ENCODE peak calls at places on chromosomes 1 and 21, in six cellular contexts. V is OCI-LY7, P is GM06990, H is colonic mucosa, U is cardiac fibroblast, G is pancreas. I is an unnamed sample.

GRCh38 chr1:147833231-147833840 is 69.3 kb upstream of the GJA8 start:
- DNase-seq in V (no peak), P (no peak), H (peak), U (no peak), G (no peak), I (no peak)

GRCh38 chr1:2406451-2407041 is 5.8 kb downstream of the PEX10 start:
- DNase-seq in V (no peak), P (no peak), H (no peak), U (no peak), G (no peak), I (no peak)

GRCh38 chr1:246961939-246962373 is 30.2 kb upstream of the AHCTF1 start:
- DNase-seq in V (no peak), P (peak), H (no peak), U (peak), G (no peak), I (no peak)

GRCh38 chr1:28553229-28553930 is 495 bp downstream of the TRNAU1AP start:
- DNase-seq in V (peak), P (peak), H (peak), U (peak), G (peak), I (peak)

GRCh38 chr1:42422672-42423236 is 33.1 kb downstream of the ZMYND12 start:
- DNase-seq in V (no peak), P (no peak), H (no peak), U (no peak), G (no peak), I (no peak)

GRCh38 chr1:51217101-51217500 is 19.0 kb upstream of the RNF11 start:
- DNase-seq in V (no peak), P (no peak), H (no peak), U (no peak), G (no peak), I (no peak)

GRCh38 chr1:237386362-237387143 is 344.6 kb downstream of the RYR2 start:
- DNase-seq in V (peak), P (no peak), H (no peak), U (peak), G (no peak), I (peak)

GRCh38 chr21:43767980-43768867 is 7.9 kb downstream of the CSTB start:
- DNase-seq in V (no peak), P (no peak), H (peak), U (peak), G (no peak), I (no peak)

GRCh38 chr1:14137411-14138134 is 437.6 kb downstream of the PRDM2 start:
- DNase-seq in V (no peak), P (no peak), H (no peak), U (no peak), G (no peak), I (no peak)

GRCh38 chr1:42923367-42924248 is 35.1 kb downstream of the SLC2A1 start:
- DNase-seq in V (no peak), P (no peak), H (peak), U (no peak), G (no peak), I (no peak)

GRCh38 chr21:45582128-45582527 is 39.9 kb upstream of the SLC19A1 start:
- DNase-seq in V (no peak), P (no peak), H (peak), U (no peak), G (peak), I (no peak)

GRCh38 chr1:180533571-180533987 is 25.2 kb upstream of the OVAAL start:
- DNase-seq in V (peak), P (peak), H (peak), U (peak), G (peak), I (peak)

GRCh38 chr1:228045871-228046270 is 36.6 kb upstream of the ARF1 start:
- DNase-seq in V (no peak), P (no peak), H (no peak), U (no peak), G (no peak), I (no peak)

GRCh38 chr1:173255214-173255813 is 48.2 kb upstream of the TNFSF4 start:
- DNase-seq in V (peak), P (peak), H (peak), U (peak), G (no peak), I (no peak)

GRCh38 chr1:202242080-202242419 is 48.5 kb downstream of the LGR6 start:
- DNase-seq in V (no peak), P (no peak), H (no peak), U (no peak), G (peak), I (no peak)
- TF ChIP-seq CTCF in V (no peak), P (no peak), H (no peak), U (no peak), G (no peak), I (no peak)

DNA sequence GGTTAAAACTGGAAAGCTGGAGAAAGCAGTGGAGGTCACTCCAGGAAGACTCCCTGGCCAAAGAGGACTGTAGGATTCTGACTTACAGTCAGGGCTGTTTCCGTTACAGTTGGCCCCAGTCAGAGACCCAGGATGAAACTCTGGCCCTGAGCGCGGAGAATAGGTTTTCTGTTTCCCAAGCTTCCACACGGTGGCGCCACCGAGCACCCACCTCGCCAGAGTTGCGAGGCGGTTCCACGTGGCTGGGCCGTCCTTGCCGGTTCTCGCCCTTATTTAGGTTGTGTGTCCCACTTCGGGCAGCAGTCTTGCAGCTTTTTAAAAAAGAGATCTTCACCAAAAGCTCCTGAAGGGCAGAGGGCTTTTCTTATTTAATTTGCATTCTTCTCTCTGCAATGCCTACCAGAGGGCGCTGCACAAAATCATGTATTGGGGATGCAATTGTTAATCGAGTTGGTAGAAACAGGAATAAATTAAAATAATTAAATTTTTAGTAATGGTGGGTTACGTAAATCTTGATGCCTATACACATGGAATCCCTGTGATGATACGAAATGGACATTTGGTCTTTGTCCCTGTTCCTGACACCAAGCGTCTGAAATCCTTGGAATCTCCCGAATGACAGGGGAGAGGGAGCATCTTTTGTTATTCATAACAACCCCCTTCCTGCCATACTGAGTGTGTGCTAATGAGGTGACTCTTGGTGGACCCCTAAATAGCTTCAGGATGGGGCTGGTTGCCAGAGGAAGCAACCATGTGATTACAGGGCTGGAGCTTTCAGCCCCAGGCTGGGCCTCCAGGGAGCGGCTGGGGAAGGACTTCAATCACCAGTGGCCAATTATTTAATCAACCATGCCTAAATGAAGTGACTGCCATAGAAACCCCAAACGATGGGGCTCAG is 5.5 kb upstream of the S100A7 start:
- DNase-seq in V (peak), P (peak), H (peak), U (peak), G (peak), I (peak)
- TF ChIP-seq CTCF in V (peak), P (peak), H (peak), U (peak), G (peak), I (peak)

GRCh38 chr1:116418091-116418830 is 45.2 kb downstream of the ATP1A1 start:
- DNase-seq in V (peak), P (peak), H (peak), U (peak), G (peak), I (peak)
- TF ChIP-seq CTCF in V (no peak), P (no peak), H (no peak), U (no peak), G (no peak), I (no peak)

DNA sequence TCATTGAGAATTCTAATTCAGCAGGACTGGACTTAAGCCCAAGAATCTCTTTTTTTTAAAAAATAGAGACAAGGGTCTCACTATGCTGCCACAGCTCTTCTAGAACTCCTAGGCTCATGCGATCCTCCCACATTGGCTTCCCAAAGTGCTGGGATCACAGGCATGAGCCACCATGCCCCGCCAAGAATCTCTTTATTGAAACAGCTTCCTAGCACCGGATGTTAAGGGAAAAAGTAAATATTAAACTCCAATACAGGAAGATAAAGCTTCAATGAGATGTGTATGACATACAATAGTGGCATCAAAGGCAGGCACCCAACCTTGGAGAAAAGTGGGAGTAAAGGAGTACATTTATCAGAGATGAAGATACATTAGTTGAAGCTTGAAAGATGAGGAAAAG is 25.5 kb downstream of the PUM1 start:
- DNase-seq in V (no peak), P (no peak), H (no peak), U (no peak), G (no peak), I (no peak)
- TF ChIP-seq CTCF in V (no peak), P (no peak), H (no peak), U (no peak), G (no peak), I (no peak)

DNA sequence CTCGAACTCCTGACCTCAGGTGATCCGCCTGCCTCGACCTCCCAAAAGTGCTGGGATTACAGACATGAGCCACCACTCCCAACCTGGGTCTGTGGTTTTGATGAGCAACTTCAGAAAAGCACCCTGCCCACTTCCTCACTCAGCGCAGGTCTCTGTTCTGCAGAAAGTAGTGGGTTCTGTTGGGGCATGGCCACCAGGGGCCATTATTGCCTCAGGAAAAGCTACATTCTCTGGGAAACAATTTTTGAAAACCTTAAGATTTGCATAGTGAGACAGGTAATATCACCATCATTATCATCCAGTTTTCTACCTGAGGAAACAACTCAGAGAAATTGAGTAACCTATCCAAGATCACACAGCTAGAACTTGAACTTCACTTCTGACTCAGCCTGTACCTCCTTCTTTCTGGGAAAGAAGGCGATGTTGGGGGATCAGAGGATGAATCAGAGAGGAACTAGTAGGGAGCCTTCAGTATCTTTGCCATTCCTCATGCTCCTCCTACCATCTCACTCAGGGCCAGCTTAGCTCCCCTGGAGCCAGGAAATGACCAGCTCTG is 7.1 kb upstream of the NES start:
- DNase-seq in V (no peak), P (no peak), H (no peak), U (no peak), G (no peak), I (no peak)
- TF ChIP-seq CTCF in V (peak), P (peak), H (no peak), U (no peak), G (no peak), I (no peak)

I was measured in GM13977.